ENCODE peak calls at places on chromosome X, in nine cellular contexts. L is vagina, U is body of pancreas, Y is suprapubic skin, I is transverse colon, Q is tibial nerve, B is uterus, F is right lobe of liver, V is NB4. Z is an unnamed sample.

GRCh38 chrX:144809025-144809424 is 438.3 kb upstream of the SPANXN1 start:
- DNase-seq in I (no peak), L (no peak), Y (no peak), U (no peak), F (no peak), B (no peak), Q (no peak), V (no peak), Z (no peak)

GRCh38 chrX:39149761-39150160 is 348.5 kb downstream of the MID1IP1 start:
- DNase-seq in L (no peak), V (peak), F (peak), I (peak), U (peak), B (peak), Q (peak), Y (peak), Z (peak)

GRCh38 chrX:106726485-106727437 is at the start of gene RNF128:
- DNase-seq in V (no peak), Y (no peak), B (no peak), Q (no peak), I (peak), L (no peak), U (peak), F (peak), Z (peak)

GRCh38 chrX:103687073-103687695 is 685 bp upstream of the MORF4L2 start:
- DNase-seq in B (peak), I (peak), U (peak), V (peak), F (peak), Y (peak), Q (peak), L (no peak), Z (peak)

GRCh38 chrX:130118941-130119640 is 8.8 kb upstream of the ELF4 start:
- DNase-seq in U (no peak), Q (no peak), I (no peak), B (peak), L (no peak), Y (no peak), V (no peak), F (no peak), Z (no peak)

GRCh38 chrX:63560601-63561218 is 209.6 kb upstream of the SPIN4 start:
- DNase-seq in I (peak), Y (no peak), U (peak), B (peak), V (peak), F (peak), L (no peak), Q (peak), Z (peak)

GRCh38 chrX:111013778-111014455 is 82.1 kb upstream of the PAK3 start:
- DNase-seq in B (no peak), I (no peak), Q (no peak), L (no peak), V (no peak), Y (no peak), U (no peak), F (no peak), Z (no peak)

GRCh38 chrX:13091111-13091765 is 46.8 kb upstream of the FAM9C start:
- DNase-seq in F (no peak), Y (no peak), V (peak), B (no peak), U (no peak), L (no peak), I (no peak), Q (no peak), Z (no peak)

GRCh38 chrX:1422135-1422465 is 30.2 kb upstream of the SLC25A6 start:
- DNase-seq in L (no peak), B (no peak), V (no peak), Q (no peak), U (no peak), Y (no peak), I (no peak), F (no peak), Z (no peak)

GRCh38 chrX:1421433-1422134 is 29.7 kb upstream of the SLC25A6 start:
- DNase-seq in Q (no peak), V (no peak), U (no peak), L (no peak), I (no peak), B (no peak), F (no peak), Y (peak), Z (no peak)

GRCh38 chrX:1425381-1425780 is 27.3 kb downstream of the ASMTL start:
- DNase-seq in B (no peak), F (no peak), Q (no peak), Y (no peak), L (no peak), V (no peak), I (no peak), U (no peak), Z (no peak)

GRCh38 chrX:1423215-1423614 is 29.5 kb downstream of the ASMTL start:
- DNase-seq in Y (no peak), F (no peak), B (no peak), V (no peak), L (no peak), U (no peak), I (no peak), Q (no peak), Z (no peak)

GRCh38 chrX:1424452-1424851 is 28.3 kb downstream of the ASMTL start:
- DNase-seq in I (no peak), F (no peak), L (no peak), V (no peak), Y (no peak), U (no peak), B (no peak), Q (no peak), Z (no peak)
- TF ChIP-seq POLR2A in I (no peak), F (no peak), L (no peak), V (no peak), Y (no peak), U (no peak), B (no peak), Q (no peak), Z (no peak)

GRCh38 chrX:74923942-74924448 is 1.3 kb downstream of the NEXMIF start:
- DNase-seq in U (peak), L (no peak), Q (no peak), F (no peak), B (peak), V (no peak), I (peak), Y (no peak), Z (no peak)

GRCh38 chrX:74925210-74926088 is at the start of gene NEXMIF:
- DNase-seq in Y (no peak), U (no peak), I (peak), F (peak), L (no peak), V (peak), Q (no peak), B (peak), Z (no peak)

GRCh38 chrX:74922922-74923321 is 2.3 kb downstream of the NEXMIF start:
- DNase-seq in Y (no peak), Q (no peak), I (no peak), L (no peak), U (no peak), F (no peak), B (no peak), V (peak), Z (no peak)

GRCh38 chrX:74924449-74925209 is 623 bp downstream of the NEXMIF start:
- DNase-seq in V (no peak), U (peak), Y (peak), F (peak), B (peak), I (peak), L (no peak), Q (no peak), Z (no peak)
- TF ChIP-seq POLR2A in V (no peak), U (peak), Y (no peak), F (no peak), B (no peak), I (no peak), L (no peak), Q (no peak), Z (no peak)

GRCh38 chrX:66019310-66019652 is 20.6 kb downstream of the VSIG4 start:
- DNase-seq in I (no peak), U (no peak), B (no peak), Q (no peak), F (no peak), L (no peak), Y (no peak), V (no peak), Z (no peak)

GRCh38 chrX:66015906-66016689 is 23.8 kb downstream of the VSIG4 start:
- DNase-seq in Y (no peak), F (no peak), V (no peak), U (no peak), B (no peak), Q (no peak), L (no peak), I (no peak), Z (no peak)

GRCh38 chrX:66018585-66019309 is 21.1 kb downstream of the VSIG4 start:
- DNase-seq in U (no peak), L (no peak), F (no peak), V (peak), B (no peak), I (no peak), Y (no peak), Q (no peak), Z (no peak)

GRCh38 chrX:66016905-66017658 is 22.8 kb downstream of the VSIG4 start:
- DNase-seq in V (no peak), F (no peak), B (no peak), Y (no peak), U (no peak), I (no peak), L (no peak), Q (no peak), Z (no peak)

DNA sequence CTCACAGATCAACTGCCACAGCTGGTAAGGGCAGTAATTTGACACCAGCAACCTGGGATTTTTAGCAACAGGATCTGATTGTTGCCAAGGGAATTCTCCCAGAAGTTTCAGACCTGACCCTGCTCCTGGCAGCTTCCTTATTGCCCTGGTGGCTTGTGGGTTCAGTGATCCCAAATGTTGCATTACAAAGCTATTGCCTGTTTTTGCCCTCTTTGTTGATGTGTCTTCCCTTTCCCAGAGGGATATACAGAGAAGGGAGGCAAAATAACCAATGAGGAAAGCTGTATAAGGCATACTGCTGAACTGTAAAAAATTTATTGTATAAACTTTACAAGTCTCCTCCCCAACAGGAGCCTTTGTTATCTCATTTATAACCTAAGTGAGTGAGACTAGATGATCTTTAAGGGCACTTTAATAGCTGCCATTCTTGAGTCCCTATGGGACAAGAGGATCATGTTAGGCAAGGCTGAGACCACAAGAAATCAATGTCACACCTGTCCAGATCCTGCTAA is 22.2 kb downstream of the VSIG4 start:
- DNase-seq in V (no peak), Y (no peak), L (no peak), B (no peak), U (no peak), I (no peak), Q (no peak), F (no peak), Z (no peak)
- TF ChIP-seq POLR2A in V (no peak), Y (no peak), L (no peak), B (no peak), U (no peak), I (no peak), Q (no peak), F (no peak), Z (no peak)

GRCh38 chrX:47233333-47234113 is 714 bp downstream of the USP11 start:
- DNase-seq in I (peak), Y (peak), F (peak), Q (peak), V (peak), B (peak), U (peak), L (no peak), Z (peak)
- TF ChIP-seq POLR2A in I (peak), Y (peak), F (peak), Q (peak), V (no peak), B (peak), U (no peak), L (peak), Z (peak)